ENCODE peak calls at places on chromosomes 11 and 22, in five cellular contexts. M is non-pigmented ciliary epithelial cell; Z is NCI-H1105 treated with DMSO at 0.1 percent for 48 hours; T is iris pigment epithelial cell; W is activated naive CD4-positive, alpha-beta T cell treated with anti-CD3 and anti-CD28 coated beads, Interleukin-2, amount 50 U/mL, for 16 hours. L is an unnamed sample.

GRCh38 chr11:122441702-122442092 is 213.8 kb upstream of the UBASH3B start:
- DNase-seq in M (no peak), Z (peak), T (no peak), W (no peak), L (no peak)

GRCh38 chr11:12460441-12460840 is 83.1 kb downstream of the PARVA start:
- DNase-seq in M (no peak), Z (no peak), T (peak), W (no peak), L (no peak)

GRCh38 chr11:116567721-116568242 is 205.0 kb downstream of the BUD13 start:
- DNase-seq in M (no peak), Z (no peak), T (no peak), W (no peak), L (no peak)

GRCh38 chr11:67615455-67616430 is 9.0 kb downstream of the NDUFV1 start:
- DNase-seq in M (no peak), Z (peak), T (no peak), W (peak), L (no peak)

GRCh38 chr11:24142062-24142461 is 354.8 kb upstream of the LUZP2 start:
- DNase-seq in M (no peak), Z (no peak), T (peak), W (no peak), L (no peak)

GRCh38 chr11:12008790-12009616 is 577 bp upstream of the DKK3 start:
- DNase-seq in M (no peak), Z (no peak), T (peak), W (no peak), L (no peak)

GRCh38 chr22:48645766-48646165 is 1181.9 kb downstream of the BRD1 start:
- DNase-seq in M (no peak), Z (no peak), T (no peak), W (no peak), L (no peak)

GRCh38 chr11:126225266-126225665 is 13.7 kb downstream of the FAM118B start:
- DNase-seq in M (no peak), Z (no peak), T (no peak), W (no peak), L (no peak)

GRCh38 chr22:46593211-46593676 is 26.9 kb upstream of the GRAMD4 start:
- DNase-seq in M (no peak), Z (no peak), T (no peak), W (no peak), L (no peak)

GRCh38 chr22:20062766-20063083 is 17.3 kb upstream of the DGCR8 start:
- DNase-seq in M (peak), Z (no peak), T (peak), W (no peak), L (no peak)

GRCh38 chr22:44127353-44127752 is 53.4 kb upstream of the PARVG start:
- DNase-seq in M (no peak), Z (no peak), T (peak), W (no peak), L (no peak)

GRCh38 chr22:49321477-49322055 is 506.1 kb downstream of the BRD1 start:
- DNase-seq in M (no peak), Z (no peak), T (no peak), W (no peak), L (no peak)

GRCh38 chr22:28091486-28091885 is 172.4 kb upstream of the PITPNB start:
- DNase-seq in M (no peak), Z (no peak), T (no peak), W (no peak), L (no peak)

GRCh38 chr11:19790831-19791552 is 78.4 kb downstream of the NAV2 start:
- DNase-seq in M (no peak), Z (no peak), T (no peak), W (no peak), L (no peak)

GRCh38 chr11:73184953-73185671 is 33.0 kb upstream of the P2RY2 start:
- DNase-seq in M (no peak), Z (peak), T (peak), W (peak), L (peak)

GRCh38 chr11:72232260-72233055 is 7.9 kb downstream of the INPPL1 start:
- DNase-seq in M (no peak), Z (no peak), T (no peak), W (no peak), L (no peak)

L was measured in fibroblast of the conjunctiva.